ENCODE peak calls at places on chromosomes 7 and 10, in seven cellular contexts. C, B, S, L, J, A and X are unnamed samples.

GRCh38 chr10:23079700-23080099 is 15.7 kb upstream of the MSRB2 start:
- DNase-seq in J (no peak), S (no peak), C (no peak), A (no peak), B (no peak), L (no peak), X (no peak)

GRCh38 chr10:117678106-117678505 is 135.6 kb downstream of the EMX2 start:
- DNase-seq in A (no peak), C (no peak), L (no peak), B (no peak), J (no peak), S (no peak), X (no peak)

GRCh38 chr10:48507933-48508830 is 96.7 kb downstream of the ARHGAP22 start:
- DNase-seq in L (no peak), C (no peak), S (no peak), J (no peak), B (peak), A (no peak), X (peak)

GRCh38 chr7:126185959-126186580 is 1066.7 kb downstream of the GRM8 start:
- DNase-seq in B (no peak), C (no peak), S (no peak), A (no peak), L (no peak), J (no peak), X (no peak)

GRCh38 chr10:92241158-92241500 is 49.7 kb downstream of the CPEB3 start:
- DNase-seq in B (peak), C (no peak), S (peak), L (peak), A (no peak), J (no peak), X (no peak)

GRCh38 chr10:58384095-58384494 is 1.1 kb upstream of the TFAM start:
- DNase-seq in C (no peak), L (no peak), S (peak), B (no peak), A (no peak), J (no peak), X (no peak)

GRCh38 chr7:66257481-66257880 is 52.3 kb downstream of the TPST1 start:
- DNase-seq in L (no peak), S (no peak), C (no peak), B (no peak), A (no peak), J (no peak), X (peak)

GRCh38 chr10:131774618-131775443 is 126.0 kb upstream of the PPP2R2D start:
- DNase-seq in C (no peak), B (no peak), A (no peak), L (no peak), S (no peak), J (no peak), X (no peak)

GRCh38 chr10:33817647-33818046 is 483.2 kb upstream of the NRP1 start:
- DNase-seq in A (no peak), L (no peak), C (no peak), S (no peak), B (no peak), J (no peak), X (no peak)

DNA sequence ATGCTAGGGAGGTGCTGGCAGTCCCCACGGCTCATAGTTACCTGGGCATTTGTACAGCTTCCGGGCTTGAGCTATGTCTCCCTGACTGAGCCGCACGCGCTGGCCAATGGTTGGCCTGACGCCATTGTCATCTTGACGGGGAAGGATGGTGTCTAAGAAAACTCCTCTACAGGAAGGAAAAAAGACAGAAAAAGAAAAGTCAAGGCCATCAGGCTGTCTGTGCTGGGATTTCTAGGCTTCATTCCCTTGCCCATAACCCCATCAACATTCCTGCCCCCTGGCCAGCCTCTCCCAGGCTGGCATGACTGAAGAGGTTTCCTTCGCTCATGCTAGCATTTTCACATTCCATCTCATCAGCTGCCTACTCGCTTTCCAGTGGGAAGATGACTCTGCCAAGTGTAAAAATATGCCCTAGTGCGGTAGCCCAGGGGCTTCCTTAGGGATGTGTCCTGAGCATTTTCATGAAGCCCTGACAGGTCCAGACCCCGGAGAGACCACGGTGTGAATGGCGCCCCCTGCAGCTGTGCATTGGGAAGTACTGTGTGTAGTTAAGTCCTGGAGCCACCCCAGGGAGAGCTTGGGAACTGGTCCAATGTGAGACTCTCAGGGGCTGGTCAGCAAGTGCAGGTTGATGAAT is 54.5 kb upstream of the OPALIN start:
- DNase-seq in J (no peak), C (no peak), A (no peak), L (no peak), B (no peak), S (no peak), X (no peak)
- TF ChIP-seq CTCF in J (no peak), C (no peak), A (no peak), L (no peak), B (peak), S (peak), X (no peak)

DNA sequence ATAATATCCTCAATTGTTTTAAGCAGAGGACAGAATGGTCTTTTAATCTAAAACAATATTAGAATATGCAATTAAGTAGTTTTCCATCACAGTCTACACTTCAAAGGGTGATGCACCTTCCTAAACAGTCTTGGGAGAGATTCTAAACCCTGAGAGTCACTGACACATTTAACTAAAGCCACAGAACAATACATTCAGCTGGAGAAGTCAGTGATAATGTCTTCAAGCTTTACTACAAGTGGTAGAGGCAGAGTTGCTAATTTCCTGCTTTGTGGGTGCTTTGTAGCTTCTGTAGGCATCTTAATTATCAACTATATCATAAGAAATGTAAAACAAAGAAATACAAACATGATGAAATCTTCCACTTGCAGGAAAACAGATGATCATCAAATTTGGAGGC is 212.5 kb downstream of the FAM107B start:
- DNase-seq in B (no peak), S (no peak), J (no peak), A (no peak), L (no peak), C (no peak), X (no peak)
- H3K4me3 ChIP-seq in B (no peak), S (no peak), J (no peak), A (no peak), L (no peak), C (no peak), X (no peak)

GRCh38 chr7:50505553-50505952 is 55.4 kb upstream of the FIGNL1 start:
- DNase-seq in J (no peak), L (no peak), B (no peak), S (no peak), C (no peak), A (no peak), X (no peak)
- TF ChIP-seq CTCF in J (no peak), L (no peak), B (no peak), S (no peak), C (no peak), A (no peak), X (no peak)

GRCh38 chr7:87876759-87877234 is 504 bp downstream of the DBF4 start:
- DNase-seq in S (peak), L (peak), A (peak), B (peak), C (peak), J (peak), X (peak)

GRCh38 chr7:87872356-87872755 is 3.8 kb downstream of the SLC25A40 start:
- DNase-seq in C (no peak), L (no peak), J (no peak), B (no peak), A (no peak), S (no peak), X (no peak)

GRCh38 chr7:87876040-87876758 is at the start of the genes DBF4 and SLC25A40:
- DNase-seq in L (peak), B (peak), S (peak), J (peak), A (peak), C (peak), X (peak)

GRCh38 chr7:87875151-87876039 is 765 bp downstream of the SLC25A40 start:
- DNase-seq in L (no peak), B (no peak), C (peak), J (no peak), S (peak), A (no peak), X (no peak)

DNA sequence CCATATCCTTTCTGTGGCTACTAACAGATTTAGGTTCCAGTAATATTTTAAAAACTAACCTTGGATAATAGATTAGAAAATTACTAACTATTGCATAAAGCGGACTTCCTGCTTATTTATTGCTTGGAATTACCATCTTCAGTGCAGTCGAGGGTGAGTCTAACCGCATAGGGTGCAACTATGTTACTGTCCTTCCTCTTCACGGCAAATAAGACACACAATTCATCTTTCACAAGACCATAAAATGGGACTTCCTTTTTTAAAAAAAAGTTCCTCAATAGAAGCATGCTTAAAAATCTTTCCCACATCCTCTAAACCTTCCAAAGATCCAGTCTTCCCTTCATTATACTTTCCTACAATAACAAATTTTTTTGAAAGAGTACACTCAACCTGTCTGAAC is 2.1 kb downstream of the SLC25A40 start:
- DNase-seq in J (no peak), L (no peak), C (no peak), S (peak), A (no peak), B (no peak), X (no peak)
- H3K4me3 ChIP-seq in J (no peak), L (no peak), C (no peak), S (peak), A (no peak), B (no peak), X (no peak)

DNA sequence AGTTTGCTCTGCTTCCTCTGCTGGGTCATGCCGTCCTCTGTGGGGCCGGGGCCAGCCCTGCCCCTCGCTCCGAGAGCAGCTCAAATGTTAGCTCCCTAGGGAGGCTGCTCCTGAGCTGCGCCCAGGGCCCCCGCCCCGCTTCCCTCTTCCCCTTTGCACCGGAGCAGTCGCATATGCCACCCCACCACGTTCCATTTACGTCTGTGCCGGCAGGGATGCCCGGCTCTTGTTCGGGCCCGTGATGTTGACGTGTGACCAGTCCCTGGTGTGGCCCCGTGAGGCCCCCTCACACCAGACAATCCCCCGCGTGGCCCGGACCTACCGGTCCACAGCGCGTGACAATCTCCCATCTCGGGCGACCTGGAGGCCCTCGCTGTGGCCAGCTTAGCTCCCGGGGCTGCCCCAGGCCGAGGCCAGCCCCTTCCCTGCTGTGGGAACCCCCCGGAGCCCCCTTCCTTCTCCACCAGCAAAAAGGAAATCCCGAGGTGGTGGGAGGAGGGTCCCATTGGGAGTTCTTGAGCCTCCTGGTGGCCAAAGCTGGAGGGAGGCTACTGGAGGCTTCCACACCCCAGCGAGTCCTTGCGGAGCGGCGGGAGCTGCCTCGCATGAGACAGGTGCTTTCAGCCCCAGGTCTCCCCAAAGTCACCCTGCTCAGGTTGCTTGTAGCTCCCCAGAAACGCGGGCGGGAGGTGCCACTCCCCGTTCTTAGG is 15.2 kb downstream of the FAM20C start:
- DNase-seq in S (no peak), A (no peak), L (no peak), B (no peak), J (no peak), C (no peak), X (no peak)
- TF ChIP-seq CTCF in S (no peak), A (peak), L (peak), B (peak), J (no peak), C (no peak), X (peak)

DNA sequence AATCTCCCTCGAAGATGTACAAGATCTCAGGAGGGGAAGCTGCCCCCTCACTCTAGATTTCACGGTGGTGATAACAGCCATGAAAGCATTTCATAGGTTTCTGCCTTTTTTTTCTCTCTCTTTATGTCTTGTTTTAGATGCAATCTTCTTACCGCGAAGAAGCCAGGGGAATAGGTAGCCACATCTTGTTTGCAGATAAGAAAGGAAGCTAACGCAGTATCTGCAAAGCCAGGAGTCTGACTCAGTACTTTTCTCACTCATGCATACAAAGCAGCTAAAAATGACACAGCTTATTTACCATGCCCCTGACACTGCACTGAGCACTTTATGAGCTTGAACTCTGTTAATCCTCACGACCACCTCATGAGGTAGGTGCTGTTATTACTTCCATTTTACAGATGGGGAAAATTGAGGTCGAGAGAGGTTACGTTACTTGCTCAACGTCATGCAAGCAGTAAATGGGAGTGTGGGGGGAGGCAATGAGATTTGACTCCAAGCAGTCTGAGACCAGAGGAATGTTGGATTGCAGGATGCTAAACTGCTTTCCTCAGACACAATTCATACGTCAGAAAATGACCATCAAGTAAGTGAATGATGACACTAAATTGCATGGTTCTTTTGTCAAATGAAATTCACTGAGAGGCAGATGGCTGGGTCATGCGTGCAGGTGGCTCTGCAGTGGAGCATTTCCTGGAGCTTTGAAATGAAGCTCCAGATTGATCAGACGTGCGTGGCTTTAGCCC is 3.2 kb downstream of the MAP3K8 start:
- DNase-seq in J (no peak), B (peak), S (peak), A (peak), L (peak), C (no peak), X (peak)
- H3K4me3 ChIP-seq in J (peak), B (no peak), S (peak), A (peak), L (peak), C (no peak), X (peak)

DNA sequence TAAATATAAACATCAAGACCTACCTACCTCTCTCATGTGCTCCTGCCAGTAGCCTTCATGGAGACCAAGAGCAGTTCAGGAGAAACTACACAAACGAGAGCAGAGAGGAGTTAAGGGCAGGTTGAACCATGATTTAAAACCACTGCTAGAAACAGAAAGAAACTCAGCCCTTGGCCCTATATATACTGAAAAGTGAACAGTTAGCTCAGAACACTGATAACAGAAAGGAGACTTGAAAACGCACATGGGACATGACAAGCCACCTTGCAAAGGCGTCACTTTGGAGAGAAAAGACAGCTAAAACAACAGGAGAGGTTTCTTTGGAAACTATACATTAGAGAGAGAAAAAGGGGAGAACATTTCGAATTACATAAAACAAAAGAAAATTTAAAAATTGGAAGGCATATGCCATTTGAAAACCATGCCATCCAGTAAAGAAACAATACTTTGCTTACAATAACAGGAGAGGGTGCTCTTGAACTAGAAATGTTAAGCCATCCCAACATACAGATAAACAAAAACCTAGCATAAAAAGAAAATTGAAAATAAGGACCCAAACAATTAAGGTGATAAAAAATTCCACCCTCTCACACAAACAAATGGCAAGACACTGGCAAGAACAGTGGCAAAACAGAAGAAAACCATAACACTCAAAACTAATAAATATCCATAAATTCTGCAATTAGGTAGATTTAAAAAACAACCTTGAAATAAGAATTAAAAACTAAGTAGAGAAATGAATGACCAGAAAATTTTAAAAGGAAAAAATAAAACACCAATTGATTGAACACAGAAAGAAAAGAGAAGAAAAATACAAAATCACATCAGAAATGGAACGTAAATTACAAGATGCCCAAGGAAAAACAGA is 232.7 kb downstream of the IMMP2L start:
- DNase-seq in J (no peak), L (no peak), A (peak), C (no peak), B (peak), S (peak), X (peak)
- TF ChIP-seq CTCF in J (no peak), L (no peak), A (peak), C (no peak), B (peak), S (no peak), X (peak)